ENCODE peak calls at places on chromosome 11, in eight cellular contexts. One of them, this sample, is unnamed.

GRCh38 chr11:61966673-61967176 is 709 bp downstream of the FTH1 start:
- DNase-seq in GM12891: no peak
- DNase-seq in colonic mucosa: peak; percentile 47
- DNase-seq in activated T-helper 1 cell treated with anti-CD3 and anti-CD28 coated beads, Interleukin-12 subunit alpha, Interleukin-12 subunit beta, Interleukin-2, Interleukin-4 antibody, amounts not matched to agents 30 ng/mL and 10 ng/mL and 1 ng/mL, durations not matched to agents 14 hours and 24 hours and 36 hours: no peak
- DNase-seq in stimulated activated CD4-positive, alpha-beta T cell treated with anti-CD3 and anti-CD28 coated beads, Interleukin-2, amount 100 ng/mL, for 48 hours: no peak
- DNase-seq in fibroblast of the aortic adventitia: peak; percentile 55
- DNase-seq in iris pigment epithelial cell: peak; percentile 60
- DNase-seq in HuH-7: no peak
- DNase-seq in this sample: no peak

GRCh38 chr11:28460348-28460747 is 352.2 kb downstream of the METTL15 start:
- DNase-seq in HuH-7: no peak
- DNase-seq in GM12891: no peak
- DNase-seq in colonic mucosa: no peak
- DNase-seq in iris pigment epithelial cell: peak; percentile 28
- DNase-seq in fibroblast of the aortic adventitia: peak; percentile 15
- DNase-seq in stimulated activated CD4-positive, alpha-beta T cell treated with anti-CD3 and anti-CD28 coated beads, Interleukin-2, amount 100 ng/mL, for 48 hours: no peak
- DNase-seq in activated T-helper 1 cell treated with anti-CD3 and anti-CD28 coated beads, Interleukin-12 subunit alpha, Interleukin-12 subunit beta, Interleukin-2, Interleukin-4 antibody, amounts not matched to agents 30 ng/mL and 10 ng/mL and 1 ng/mL, durations not matched to agents 14 hours and 24 hours and 36 hours: no peak
- DNase-seq in this sample: no peak

GRCh38 chr11:43904737-43905515 is 24.3 kb downstream of the ALKBH3 start:
- DNase-seq in stimulated activated CD4-positive, alpha-beta T cell treated with anti-CD3 and anti-CD28 coated beads, Interleukin-2, amount 100 ng/mL, for 48 hours: no peak
- DNase-seq in GM12891: no peak
- DNase-seq in colonic mucosa: no peak
- DNase-seq in activated T-helper 1 cell treated with anti-CD3 and anti-CD28 coated beads, Interleukin-12 subunit alpha, Interleukin-12 subunit beta, Interleukin-2, Interleukin-4 antibody, amounts not matched to agents 30 ng/mL and 10 ng/mL and 1 ng/mL, durations not matched to agents 14 hours and 24 hours and 36 hours: no peak
- DNase-seq in HuH-7: no peak
- DNase-seq in iris pigment epithelial cell: peak; percentile 90
- DNase-seq in fibroblast of the aortic adventitia: peak; percentile 70
- DNase-seq in this sample: no peak

GRCh38 chr11:120400564-120401364 is 64.6 kb downstream of the ARHGEF12 start:
- DNase-seq in fibroblast of the aortic adventitia: peak; percentile 98
- DNase-seq in HuH-7: no peak
- DNase-seq in iris pigment epithelial cell: peak; percentile 99
- DNase-seq in colonic mucosa: peak; percentile 43
- DNase-seq in GM12891: no peak
- DNase-seq in stimulated activated CD4-positive, alpha-beta T cell treated with anti-CD3 and anti-CD28 coated beads, Interleukin-2, amount 100 ng/mL, for 48 hours: no peak
- DNase-seq in activated T-helper 1 cell treated with anti-CD3 and anti-CD28 coated beads, Interleukin-12 subunit alpha, Interleukin-12 subunit beta, Interleukin-2, Interleukin-4 antibody, amounts not matched to agents 30 ng/mL and 10 ng/mL and 1 ng/mL, durations not matched to agents 14 hours and 24 hours and 36 hours: no peak
- DNase-seq in this sample: peak; percentile 9

GRCh38 chr11:86669424-86669823 is 3.0 kb downstream of the ME3 start:
- DNase-seq in fibroblast of the aortic adventitia: no peak
- DNase-seq in colonic mucosa: no peak
- DNase-seq in activated T-helper 1 cell treated with anti-CD3 and anti-CD28 coated beads, Interleukin-12 subunit alpha, Interleukin-12 subunit beta, Interleukin-2, Interleukin-4 antibody, amounts not matched to agents 30 ng/mL and 10 ng/mL and 1 ng/mL, durations not matched to agents 14 hours and 24 hours and 36 hours: no peak
- DNase-seq in stimulated activated CD4-positive, alpha-beta T cell treated with anti-CD3 and anti-CD28 coated beads, Interleukin-2, amount 100 ng/mL, for 48 hours: no peak
- DNase-seq in GM12891: no peak
- DNase-seq in iris pigment epithelial cell: no peak
- DNase-seq in HuH-7: no peak
- DNase-seq in this sample: no peak

GRCh38 chr11:16893456-16894076 is 120.6 kb downstream of the PLEKHA7 start:
- DNase-seq in colonic mucosa: no peak
- DNase-seq in GM12891: no peak
- DNase-seq in fibroblast of the aortic adventitia: no peak
- DNase-seq in stimulated activated CD4-positive, alpha-beta T cell treated with anti-CD3 and anti-CD28 coated beads, Interleukin-2, amount 100 ng/mL, for 48 hours: no peak
- DNase-seq in activated T-helper 1 cell treated with anti-CD3 and anti-CD28 coated beads, Interleukin-12 subunit alpha, Interleukin-12 subunit beta, Interleukin-2, Interleukin-4 antibody, amounts not matched to agents 30 ng/mL and 10 ng/mL and 1 ng/mL, durations not matched to agents 14 hours and 24 hours and 36 hours: no peak
- DNase-seq in HuH-7: no peak
- DNase-seq in iris pigment epithelial cell: no peak
- DNase-seq in this sample: no peak

GRCh38 chr11:72848846-72849466 is 34.7 kb downstream of the ATG16L2 start:
- DNase-seq in stimulated activated CD4-positive, alpha-beta T cell treated with anti-CD3 and anti-CD28 coated beads, Interleukin-2, amount 100 ng/mL, for 48 hours: no peak
- DNase-seq in GM12891: no peak
- DNase-seq in iris pigment epithelial cell: peak; percentile 60
- DNase-seq in activated T-helper 1 cell treated with anti-CD3 and anti-CD28 coated beads, Interleukin-12 subunit alpha, Interleukin-12 subunit beta, Interleukin-2, Interleukin-4 antibody, amounts not matched to agents 30 ng/mL and 10 ng/mL and 1 ng/mL, durations not matched to agents 14 hours and 24 hours and 36 hours: peak; percentile 26
- DNase-seq in fibroblast of the aortic adventitia: peak; percentile 51
- DNase-seq in colonic mucosa: no peak
- DNase-seq in HuH-7: peak; percentile 49
- DNase-seq in this sample: no peak

GRCh38 chr11:15170170-15170569 is 55.4 kb downstream of the INSC start:
- DNase-seq in stimulated activated CD4-positive, alpha-beta T cell treated with anti-CD3 and anti-CD28 coated beads, Interleukin-2, amount 100 ng/mL, for 48 hours: no peak
- DNase-seq in activated T-helper 1 cell treated with anti-CD3 and anti-CD28 coated beads, Interleukin-12 subunit alpha, Interleukin-12 subunit beta, Interleukin-2, Interleukin-4 antibody, amounts not matched to agents 30 ng/mL and 10 ng/mL and 1 ng/mL, durations not matched to agents 14 hours and 24 hours and 36 hours: no peak
- DNase-seq in GM12891: no peak
- DNase-seq in colonic mucosa: no peak
- DNase-seq in HuH-7: no peak
- DNase-seq in iris pigment epithelial cell: peak; percentile 24
- DNase-seq in fibroblast of the aortic adventitia: no peak
- DNase-seq in this sample: no peak

GRCh38 chr11:91081440-91082088 is 858.7 kb upstream of the CHORDC1 start:
- DNase-seq in HuH-7: no peak
- DNase-seq in fibroblast of the aortic adventitia: peak; percentile 25
- DNase-seq in GM12891: no peak
- DNase-seq in stimulated activated CD4-positive, alpha-beta T cell treated with anti-CD3 and anti-CD28 coated beads, Interleukin-2, amount 100 ng/mL, for 48 hours: no peak
- DNase-seq in activated T-helper 1 cell treated with anti-CD3 and anti-CD28 coated beads, Interleukin-12 subunit alpha, Interleukin-12 subunit beta, Interleukin-2, Interleukin-4 antibody, amounts not matched to agents 30 ng/mL and 10 ng/mL and 1 ng/mL, durations not matched to agents 14 hours and 24 hours and 36 hours: no peak
- DNase-seq in colonic mucosa: no peak
- DNase-seq in iris pigment epithelial cell: peak; percentile 46
- DNase-seq in this sample: no peak

GRCh38 chr11:117281159-117281558 is 10.0 kb upstream of the BACE1-AS start:
- DNase-seq in fibroblast of the aortic adventitia: peak; percentile 99
- DNase-seq in iris pigment epithelial cell: peak; percentile 88
- DNase-seq in GM12891: no peak
- DNase-seq in activated T-helper 1 cell treated with anti-CD3 and anti-CD28 coated beads, Interleukin-12 subunit alpha, Interleukin-12 subunit beta, Interleukin-2, Interleukin-4 antibody, amounts not matched to agents 30 ng/mL and 10 ng/mL and 1 ng/mL, durations not matched to agents 14 hours and 24 hours and 36 hours: no peak
- DNase-seq in stimulated activated CD4-positive, alpha-beta T cell treated with anti-CD3 and anti-CD28 coated beads, Interleukin-2, amount 100 ng/mL, for 48 hours: no peak
- DNase-seq in HuH-7: no peak
- DNase-seq in colonic mucosa: no peak
- DNase-seq in this sample: no peak